ENCODE peak calls at places on chromosomes 1 and 21, in seven cellular contexts. One of them, this sample, is unnamed.

GRCh38 chr1:192445849-192446489 is 129.2 kb downstream of the RGS21 start:
- DNase-seq in GM12878: no peak
- DNase-seq in HepG2: peak; percentile 7
- DNase-seq in K562: peak; percentile 31
- DNase-seq in H1: peak; percentile 67
- DNase-seq in SK-N-SH: no peak
- DNase-seq in HCT116: peak; percentile 15
- DNase-seq in this sample: peak; percentile 13

GRCh38 chr1:22290611-22291010 is 147.7 kb upstream of the WNT4 start:
- DNase-seq in SK-N-SH: no peak
- DNase-seq in K562: no peak
- DNase-seq in H1: peak; percentile 33
- DNase-seq in HepG2: no peak
- DNase-seq in HCT116: no peak
- DNase-seq in GM12878: no peak
- DNase-seq in this sample: no peak

GRCh38 chr1:36846366-36846765 is 187.9 kb downstream of the GRIK3 start:
- DNase-seq in GM12878: no peak
- DNase-seq in HCT116: no peak
- DNase-seq in HepG2: no peak
- DNase-seq in K562: no peak
- DNase-seq in SK-N-SH: peak; percentile 64
- DNase-seq in H1: no peak
- DNase-seq in this sample: no peak

GRCh38 chr1:177914603-177915002 is 55.3 kb downstream of the SEC16B start:
- DNase-seq in HepG2: peak; percentile 36
- DNase-seq in SK-N-SH: no peak
- DNase-seq in GM12878: no peak
- DNase-seq in H1: no peak
- DNase-seq in HCT116: no peak
- DNase-seq in K562: no peak
- DNase-seq in this sample: no peak

GRCh38 chr1:6198646-6199297 is 623 bp downstream of the RPL22 start:
- DNase-seq in K562: no peak
- DNase-seq in SK-N-SH: no peak
- DNase-seq in GM12878: no peak
- DNase-seq in HepG2: no peak
- DNase-seq in HCT116: no peak
- DNase-seq in H1: no peak
- DNase-seq in this sample: no peak

GRCh38 chr1:197356723-197357533 is 88.9 kb downstream of the CRB1 start:
- DNase-seq in HepG2: peak; percentile 32
- DNase-seq in K562: peak; percentile 21
- DNase-seq in HCT116: peak; percentile 42
- DNase-seq in GM12878: no peak
- DNase-seq in SK-N-SH: peak; percentile 63
- DNase-seq in H1: no peak
- DNase-seq in this sample: peak; percentile 84

GRCh38 chr1:78410643-78411042 is 80.1 kb upstream of the PTGFR start:
- DNase-seq in HCT116: no peak
- DNase-seq in GM12878: no peak
- DNase-seq in K562: no peak
- DNase-seq in SK-N-SH: no peak
- DNase-seq in H1: no peak
- DNase-seq in HepG2: no peak
- DNase-seq in this sample: no peak

GRCh38 chr1:74771913-74772515 is 39.1 kb downstream of the TYW3 start:
- DNase-seq in HepG2: peak; percentile 51
- DNase-seq in HCT116: peak; percentile 22
- DNase-seq in SK-N-SH: peak; percentile 7
- DNase-seq in H1: no peak
- DNase-seq in K562: peak; percentile 33
- DNase-seq in GM12878: peak; percentile 8
- DNase-seq in this sample: peak; percentile 61

GRCh38 chr1:147624529-147624928 is 45.8 kb downstream of the ACP6 start:
- DNase-seq in SK-N-SH: no peak
- DNase-seq in HepG2: no peak
- DNase-seq in H1: no peak
- DNase-seq in HCT116: no peak
- DNase-seq in K562: no peak
- DNase-seq in GM12878: no peak
- DNase-seq in this sample: no peak

GRCh38 chr1:21284206-21285137 is 5.8 kb downstream of the ECE1 start:
- DNase-seq in GM12878: no peak
- DNase-seq in HCT116: no peak
- DNase-seq in HepG2: no peak
- DNase-seq in K562: no peak
- DNase-seq in SK-N-SH: peak; percentile 69
- DNase-seq in H1: no peak
- DNase-seq in this sample: peak; percentile 82

GRCh38 chr1:87333692-87334347 is 5.1 kb downstream of the LMO4 start:
- DNase-seq in HCT116: no peak
- DNase-seq in SK-N-SH: no peak
- DNase-seq in K562: no peak
- DNase-seq in HepG2: no peak
- DNase-seq in GM12878: no peak
- DNase-seq in H1: no peak
- DNase-seq in this sample: no peak

GRCh38 chr1:154998818-154999650 is 3.6 kb upstream of the ZBTB7B start:
- DNase-seq in GM12878: peak; percentile 58
- DNase-seq in HepG2: no peak
- DNase-seq in H1: peak; percentile 89
- DNase-seq in K562: peak; percentile 73
- DNase-seq in HCT116: peak; percentile 79
- DNase-seq in SK-N-SH: peak; percentile 78
- DNase-seq in this sample: peak; percentile 68

GRCh38 chr1:155000475-155000724 is 2.2 kb upstream of the ZBTB7B start:
- DNase-seq in K562: no peak
- DNase-seq in SK-N-SH: no peak
- DNase-seq in GM12878: no peak
- DNase-seq in HepG2: no peak
- DNase-seq in HCT116: no peak
- DNase-seq in H1: no peak
- DNase-seq in this sample: no peak

GRCh38 chr1:155001438-155001687 is 1.2 kb upstream of the ZBTB7B start:
- DNase-seq in HCT116: no peak
- DNase-seq in H1: no peak
- DNase-seq in GM12878: no peak
- DNase-seq in SK-N-SH: no peak
- DNase-seq in HepG2: no peak
- DNase-seq in K562: no peak
- DNase-seq in this sample: no peak

GRCh38 chr1:155000725-155001437 is 1.7 kb upstream of the ZBTB7B start:
- DNase-seq in HCT116: peak; percentile 90
- DNase-seq in K562: peak; percentile 80
- DNase-seq in H1: peak; percentile 97
- DNase-seq in GM12878: peak; percentile 41
- DNase-seq in SK-N-SH: peak; percentile 94
- DNase-seq in HepG2: peak; percentile 93
- DNase-seq in this sample: peak; percentile 87

GRCh38 chr1:154999651-155000474 is 2.7 kb upstream of the ZBTB7B start:
- DNase-seq in K562: peak; percentile 78
- DNase-seq in H1: peak; percentile 85
- DNase-seq in HCT116: no peak
- DNase-seq in GM12878: no peak
- DNase-seq in HepG2: peak; percentile 41
- DNase-seq in SK-N-SH: peak; percentile 64
- DNase-seq in this sample: peak; percentile 59
- TF ChIP-seq JUND in K562: no peak
- TF ChIP-seq JUND in H1: no peak
- TF ChIP-seq JUND in HCT116: no peak
- TF ChIP-seq JUND in GM12878: no peak
- TF ChIP-seq JUND in HepG2: no peak
- TF ChIP-seq JUND in SK-N-SH: no peak
- TF ChIP-seq JUND in this sample: no peak

GRCh38 chr1:3597599-3597964 is 13.7 kb downstream of the MEGF6 start:
- DNase-seq in K562: no peak
- DNase-seq in SK-N-SH: no peak
- DNase-seq in HepG2: no peak
- DNase-seq in H1: no peak
- DNase-seq in GM12878: no peak
- DNase-seq in HCT116: no peak
- DNase-seq in this sample: no peak
- TF ChIP-seq JUND in K562: no peak
- TF ChIP-seq JUND in SK-N-SH: no peak
- TF ChIP-seq JUND in HepG2: no peak
- TF ChIP-seq JUND in H1: no peak
- TF ChIP-seq JUND in GM12878: no peak
- TF ChIP-seq JUND in HCT116: no peak
- TF ChIP-seq JUND in this sample: no peak

DNA sequence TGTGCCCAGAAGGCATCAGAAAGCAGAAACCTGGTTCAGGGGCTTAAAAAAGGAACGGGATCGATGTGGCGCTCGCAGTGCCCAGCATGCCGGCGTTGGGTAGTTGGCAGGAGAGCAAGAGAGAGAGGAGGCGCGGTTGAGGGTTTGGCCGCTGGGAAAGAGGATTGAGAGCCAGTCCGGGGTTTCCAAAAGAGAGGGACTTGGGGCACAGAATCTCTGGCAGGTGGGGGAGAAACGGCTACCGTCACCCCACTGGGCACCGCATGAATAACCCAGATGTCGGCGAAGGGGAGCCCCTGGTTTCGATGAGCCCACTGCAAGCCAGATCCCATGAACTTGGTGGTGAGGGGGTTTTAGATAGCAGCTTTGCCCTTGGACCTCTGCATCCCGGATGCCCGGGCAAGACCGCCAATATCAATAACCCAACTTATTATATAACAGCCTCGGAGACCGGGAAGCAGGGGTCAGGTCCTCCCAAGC is 60.4 kb upstream of the ACOT11 start:
- DNase-seq in SK-N-SH: no peak
- DNase-seq in HepG2: no peak
- DNase-seq in HCT116: no peak
- DNase-seq in GM12878: no peak
- DNase-seq in H1: peak; percentile 66
- DNase-seq in K562: no peak
- DNase-seq in this sample: peak; percentile 23
- TF ChIP-seq JUND in SK-N-SH: no peak
- TF ChIP-seq JUND in HepG2: no peak
- TF ChIP-seq JUND in HCT116: no peak
- TF ChIP-seq JUND in GM12878: no peak
- TF ChIP-seq JUND in H1: no peak
- TF ChIP-seq JUND in K562: no peak
- TF ChIP-seq JUND in this sample: no peak

DNA sequence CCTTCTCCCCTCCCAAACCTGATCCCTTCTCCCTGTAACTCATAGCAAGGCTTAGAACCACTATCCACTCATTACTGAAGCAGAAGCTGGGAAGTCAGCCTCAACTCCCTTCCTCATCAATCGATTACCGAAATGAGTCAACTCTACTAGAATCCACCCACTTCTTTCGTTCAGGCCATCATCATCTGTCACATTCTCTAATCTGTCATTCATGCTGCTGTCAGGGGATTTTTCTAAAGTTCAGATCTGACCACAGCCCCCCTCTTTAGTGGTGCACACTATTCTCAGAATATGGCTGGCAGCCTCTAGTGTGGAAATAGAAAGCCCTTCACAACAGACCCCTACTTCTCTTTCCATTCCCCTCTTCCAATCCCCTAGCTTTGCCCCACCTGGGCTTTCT is 5.1 kb downstream of the NT5C1A start:
- DNase-seq in K562: no peak
- DNase-seq in HepG2: no peak
- DNase-seq in SK-N-SH: no peak
- DNase-seq in GM12878: peak; percentile 93
- DNase-seq in HCT116: no peak
- DNase-seq in H1: no peak
- DNase-seq in this sample: no peak
- TF ChIP-seq JUND in K562: no peak
- TF ChIP-seq JUND in HepG2: no peak
- TF ChIP-seq JUND in SK-N-SH: no peak
- TF ChIP-seq JUND in GM12878: peak; percentile 91
- TF ChIP-seq JUND in HCT116: no peak
- TF ChIP-seq JUND in H1: no peak
- TF ChIP-seq JUND in this sample: no peak

GRCh38 chr21:44943005-44943685 is 3.3 kb downstream of the SLX9 start:
- DNase-seq in SK-N-SH: no peak
- DNase-seq in K562: no peak
- DNase-seq in HCT116: no peak
- DNase-seq in GM12878: no peak
- DNase-seq in HepG2: no peak
- DNase-seq in H1: no peak
- DNase-seq in this sample: no peak
- TF ChIP-seq JUND in SK-N-SH: no peak
- TF ChIP-seq JUND in K562: no peak
- TF ChIP-seq JUND in HCT116: no peak
- TF ChIP-seq JUND in GM12878: no peak
- TF ChIP-seq JUND in HepG2: no peak
- TF ChIP-seq JUND in H1: no peak
- TF ChIP-seq JUND in this sample: no peak

DNA sequence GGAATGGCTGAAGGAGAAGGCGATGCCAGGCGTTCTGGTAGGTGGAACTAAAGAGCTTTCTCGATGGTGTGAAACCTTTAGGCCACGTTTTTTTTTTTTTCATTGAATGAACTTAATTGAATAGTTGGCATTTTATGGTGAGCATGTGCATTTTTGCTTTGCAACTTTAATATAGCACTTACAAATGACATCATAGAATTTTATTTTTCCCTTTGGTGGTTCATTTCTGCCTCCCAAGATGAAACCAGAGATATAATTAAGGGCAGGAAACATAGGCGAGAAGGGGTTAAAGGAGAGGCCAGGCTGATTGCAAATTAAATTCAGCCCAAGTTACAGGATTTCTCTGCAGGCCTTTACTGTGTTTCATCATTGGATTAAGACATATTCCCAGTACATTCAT is 85.5 kb upstream of the L1TD1 start:
- DNase-seq in K562: no peak
- DNase-seq in HepG2: no peak
- DNase-seq in H1: no peak
- DNase-seq in HCT116: no peak
- DNase-seq in SK-N-SH: no peak
- DNase-seq in GM12878: no peak
- DNase-seq in this sample: no peak
- TF ChIP-seq JUND in K562: no peak
- TF ChIP-seq JUND in HepG2: no peak
- TF ChIP-seq JUND in H1: no peak
- TF ChIP-seq JUND in HCT116: no peak
- TF ChIP-seq JUND in SK-N-SH: no peak
- TF ChIP-seq JUND in GM12878: no peak
- TF ChIP-seq JUND in this sample: no peak

DNA sequence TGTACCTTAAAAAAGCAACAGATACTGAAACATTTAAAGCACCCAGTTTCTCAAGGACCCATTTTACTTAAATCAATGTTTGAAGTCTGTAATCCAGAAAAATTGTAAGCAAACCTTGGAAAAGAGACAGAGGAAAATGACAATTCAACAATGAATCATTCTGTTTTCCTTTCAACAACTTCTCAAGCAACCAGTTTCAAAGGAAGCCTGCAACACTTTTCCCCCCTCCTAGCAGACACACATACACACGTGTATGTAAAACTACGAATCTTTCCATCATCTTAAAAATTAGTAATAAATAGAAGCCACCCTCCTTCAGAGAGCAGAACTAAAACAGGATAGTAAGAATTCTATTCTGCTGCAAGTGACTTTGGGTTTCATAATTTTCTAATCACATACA is 1.1 kb downstream of the RERE start:
- DNase-seq in GM12878: no peak
- DNase-seq in SK-N-SH: no peak
- DNase-seq in HCT116: no peak
- DNase-seq in HepG2: no peak
- DNase-seq in H1: no peak
- DNase-seq in K562: no peak
- DNase-seq in this sample: no peak
- TF ChIP-seq JUND in GM12878: no peak
- TF ChIP-seq JUND in SK-N-SH: no peak
- TF ChIP-seq JUND in HCT116: no peak
- TF ChIP-seq JUND in HepG2: no peak
- TF ChIP-seq JUND in H1: no peak
- TF ChIP-seq JUND in K562: no peak
- TF ChIP-seq JUND in this sample: no peak